ENCODE peak calls at places on chromosome 1, in five cellular contexts. K is stimulated activated CD4-positive, alpha-beta T cell treated with anti-CD3 and anti-CD28 coated beads, Interleukin-4, amount 100 ng/mL, for 48 hours; I is HT1080; J is midbrain; B is RWPE1. H is an unnamed sample.

GRCh38 chr1:3003039-3003940 is 18.0 kb upstream of the ACTRT2 start:
- DNase-seq in K (no peak), I (no peak), J (no peak), B (no peak), H (no peak)

GRCh38 chr1:9238550-9238949 is 4.0 kb downstream of the H6PD start:
- DNase-seq in K (no peak), I (no peak), J (no peak), B (no peak), H (no peak)

GRCh38 chr1:92951141-92951582 is 10.1 kb downstream of the DIPK1A start:
- DNase-seq in K (no peak), I (peak; percentile 58), J (no peak), B (no peak), H (no peak)

GRCh38 chr1:114803001-114803400 is 22.5 kb upstream of the SIKE1 start:
- DNase-seq in K (no peak), I (peak; percentile 45), J (no peak), B (peak; percentile 89), H (no peak)

GRCh38 chr1:6329851-6330250 is 63.7 kb downstream of the ACOT7 start:
- DNase-seq in K (no peak), I (no peak), J (no peak), B (no peak), H (no peak)

GRCh38 chr1:53361541-53361961 is 33.7 kb upstream of the LRP8 start:
- DNase-seq in K (no peak), I (no peak), J (no peak), B (no peak), H (no peak)

GRCh38 chr1:197675475-197676324 is 99.6 kb downstream of the DENND1B start:
- DNase-seq in K (no peak), I (no peak), J (no peak), B (peak; percentile 31), H (peak; percentile 8)

GRCh38 chr1:169107673-169108160 is 1.2 kb downstream of the ATP1B1 start:
- DNase-seq in K (peak; percentile 21), I (peak; percentile 90), J (no peak), B (no peak), H (no peak)

GRCh38 chr1:215497516-215497915 is 69.6 kb upstream of the KCTD3 start:
- DNase-seq in K (no peak), I (no peak), J (no peak), B (no peak), H (peak; percentile 48)

H was measured in SHP77.